ENCODE peak calls at places on chromosomes 6 and 20, in seven cellular contexts. B, J, P, Z, O, L and H are unnamed samples.

GRCh38 chr6:30770164-30770563 is 25.8 kb upstream of the IER3 start:
- DNase-seq in O (peak; percentile 57), Z (no peak), J (no peak), P (no peak), B (no peak), L (no peak), H (peak; percentile 90)

GRCh38 chr6:15441982-15442381 is 196.1 kb downstream of the JARID2 start:
- DNase-seq in O (no peak), J (no peak), L (no peak), Z (no peak), P (no peak), B (no peak), H (no peak)

GRCh38 chr6:169700296-169700695 is 1.5 kb downstream of the WDR27 start:
- DNase-seq in Z (no peak), P (no peak), J (no peak), B (no peak), O (peak; percentile 29), L (peak; percentile 71), H (peak; percentile 62)

GRCh38 chr6:48061630-48062029 is 49.4 kb downstream of the PTCHD4 start:
- DNase-seq in L (no peak), J (no peak), B (no peak), P (no peak), Z (peak; percentile 21), O (peak; percentile 12), H (peak; percentile 30)

GRCh38 chr20:60535211-60535610 is 577.0 kb downstream of the CDH26 start:
- DNase-seq in Z (no peak), O (no peak), P (no peak), L (peak; percentile 25), B (no peak), J (no peak), H (no peak)

GRCh38 chr6:90168693-90169131 is 127.9 kb downstream of the BACH2 start:
- DNase-seq in J (no peak), B (no peak), Z (peak; percentile 59), L (no peak), P (no peak), O (peak; percentile 79), H (peak; percentile 54)

GRCh38 chr6:75418233-75418632 is 75.4 kb downstream of the FILIP1 start:
- DNase-seq in Z (no peak), P (no peak), L (no peak), O (no peak), J (no peak), B (no peak), H (no peak)

GRCh38 chr6:15792842-15793241 is 130.0 kb upstream of the DTNBP1 start:
- DNase-seq in L (no peak), J (no peak), Z (no peak), P (no peak), B (no peak), O (no peak), H (no peak)

GRCh38 chr20:56995635-56996075 is 270.8 kb downstream of the BMP7 start:
- DNase-seq in Z (peak; percentile 86), L (peak; percentile 67), P (peak; percentile 79), O (no peak), J (peak; percentile 41), B (peak; percentile 88), H (no peak)

GRCh38 chr20:13017883-13018535 is 9.2 kb downstream of the SPTLC3 start:
- DNase-seq in L (no peak), B (no peak), O (no peak), J (no peak), P (no peak), Z (no peak), H (no peak)

GRCh38 chr20:49411221-49411925 is 71.1 kb downstream of the KCNB1 start:
- DNase-seq in Z (peak; percentile 29), O (no peak), P (no peak), L (no peak), J (no peak), B (no peak), H (no peak)

GRCh38 chr20:48787861-48788375 is 39.9 kb downstream of the PREX1 start:
- DNase-seq in J (no peak), Z (peak; percentile 72), L (peak; percentile 80), P (no peak), O (peak; percentile 47), B (no peak), H (peak; percentile 18)

GRCh38 chr6:130935978-130936377 is 108.8 kb downstream of the SMLR1 start:
- DNase-seq in Z (no peak), P (no peak), O (no peak), L (no peak), B (no peak), J (no peak), H (peak; percentile 28)

GRCh38 chr20:40787922-40788321 is 98.9 kb upstream of the MAFB start:
- DNase-seq in O (no peak), J (no peak), L (no peak), P (no peak), B (no peak), Z (no peak), H (no peak)

GRCh38 chr6:41577865-41578713 is 31.9 kb downstream of the FOXP4 start:
- DNase-seq in L (peak; percentile 93), O (peak; percentile 51), Z (no peak), P (peak; percentile 87), B (no peak), J (peak; percentile 89), H (peak; percentile 70)

GRCh38 chr6:111803384-111803783 is 69.9 kb downstream of the FYN start:
- DNase-seq in O (no peak), J (no peak), Z (no peak), L (no peak), P (no peak), B (no peak), H (no peak)

GRCh38 chr20:2920473-2920872 is 47.2 kb downstream of the PTPRA start:
- DNase-seq in P (no peak), J (no peak), O (no peak), L (peak; percentile 26), B (no peak), Z (no peak), H (no peak)

GRCh38 chr20:46831633-46832011 is 63.0 kb upstream of the EYA2 start:
- DNase-seq in J (no peak), L (no peak), Z (no peak), B (no peak), O (peak; percentile 12), P (no peak), H (no peak)

GRCh38 chr6:32954983-32955802 is 2.3 kb upstream of the HLA-DMA start:
- DNase-seq in Z (peak; percentile 41), B (peak; percentile 54), P (peak; percentile 86), J (no peak), O (peak; percentile 13), L (peak; percentile 88), H (peak; percentile 15)

GRCh38 chr6:166997348-166997747 is 1.8 kb upstream of the CEP43 start:
- DNase-seq in B (no peak), P (no peak), O (no peak), Z (no peak), J (peak; percentile 5), L (no peak), H (no peak)

GRCh38 chr6:127300411-127300810 is 33.7 kb downstream of the RNF146 start:
- DNase-seq in Z (peak; percentile 83), L (peak; percentile 92), O (peak; percentile 92), P (peak; percentile 47), J (no peak), B (no peak), H (peak; percentile 90)

GRCh38 chr6:46128476-46128875 is 1.3 kb upstream of the ENPP4 start:
- DNase-seq in J (no peak), L (no peak), O (no peak), Z (no peak), P (no peak), B (no peak), H (no peak)

GRCh38 chr6:93677297-93677965 is 258.1 kb upstream of the EPHA7 start:
- DNase-seq in J (no peak), L (peak; percentile 4), O (no peak), Z (no peak), P (no peak), B (no peak), H (peak; percentile 53)

GRCh38 chr6:21507811-21508210 is 85.7 kb upstream of the SOX4 start:
- DNase-seq in O (peak; percentile 7), J (no peak), Z (no peak), B (no peak), P (no peak), L (no peak), H (no peak)

GRCh38 chr20:34717230-34718095 is 13.3 kb downstream of the TP53INP2 start:
- DNase-seq in J (no peak), Z (no peak), L (no peak), P (no peak), O (no peak), B (no peak), H (no peak)
- H3K4ac ChIP-seq in J (no peak overlapping the region), Z (no peak overlapping the region), L (no peak overlapping the region), P (no peak overlapping the region), O (no peak overlapping the region), B (no peak overlapping the region), H (no peak overlapping the region)

DNA sequence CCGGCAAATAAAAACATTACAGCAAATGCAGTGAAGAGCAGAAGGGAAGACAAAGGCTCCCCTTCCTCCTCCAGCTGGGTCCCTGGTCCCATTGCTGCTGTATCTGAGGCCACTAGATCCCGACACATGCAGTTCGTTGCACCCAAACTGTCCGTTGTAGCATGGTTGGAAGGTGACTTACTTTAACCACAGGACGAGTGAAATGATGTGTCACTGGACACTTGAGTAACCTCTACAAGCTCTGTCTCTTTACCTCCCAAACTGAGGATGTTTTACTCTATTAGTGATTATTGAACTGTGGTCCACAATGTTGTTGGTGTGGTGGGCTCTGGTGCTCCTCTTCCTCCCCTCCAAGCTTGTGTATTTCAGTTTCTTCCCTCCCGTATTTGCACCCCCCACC is 46.2 kb upstream of the ARMH2 start:
- DNase-seq in P (no peak), O (no peak), J (no peak), L (no peak), Z (no peak), B (no peak), H (no peak)
- H2AK5ac ChIP-seq in P (no peak overlapping the region), O (no peak overlapping the region), J (no peak overlapping the region), L (no peak overlapping the region), Z (no peak overlapping the region), B (no peak overlapping the region), H (no peak overlapping the region)

GRCh38 chr6:159691133-159691962 is 1.7 kb downstream of the SOD2 start:
- DNase-seq in O (peak; percentile 92), P (no peak), J (no peak), B (no peak), Z (peak; percentile 91), L (peak; percentile 58), H (peak; percentile 97)
- H3K4me1 ChIP-seq in O (peaks cover 12% of the 10 kb centered on the region), P (peaks cover 5% of the 10 kb centered on the region), J (peaks cover 18% of the 10 kb centered on the region), B (peaks cover 15% of the 10 kb centered on the region), Z (no peaks in the 10 kb centered on the region), L (no peaks in the 10 kb centered on the region), H (peaks cover 14% of the 10 kb centered on the region)

GRCh38 chr6:163197839-163198238 is 216.7 kb upstream of the QKI start:
- DNase-seq in J (no peak), L (no peak), O (no peak), Z (no peak), B (no peak), P (no peak), H (no peak)
- H3K4ac ChIP-seq in J (no peak overlapping the region), L (no peak overlapping the region), O (no peak overlapping the region), Z (no peak overlapping the region), B (no peak overlapping the region), P (no peak overlapping the region), H (no peak overlapping the region)

GRCh38 chr6:24154121-24154520 is 28.1 kb downstream of the NRSN1 start:
- DNase-seq in Z (peak; percentile 49), J (no peak), O (no peak), L (no peak), B (no peak), P (no peak), H (no peak)
- H2AK5ac ChIP-seq in Z (no peak overlapping the region), J (no peak overlapping the region), O (no peak overlapping the region), L (no peak overlapping the region), B (no peak overlapping the region), P (no peak overlapping the region), H (no peak overlapping the region)

GRCh38 chr6:37511910-37512399 is 12.3 kb upstream of the CCDC167 start:
- DNase-seq in B (no peak), J (no peak), P (no peak), O (no peak), Z (no peak), L (no peak), H (no peak)
- H3K4me1 ChIP-seq in B (peaks cover 54% of the 10 kb centered on the region), J (peaks cover 49% of the 10 kb centered on the region), P (peaks cover 14% of the 10 kb centered on the region), O (peaks cover 3% of the 10 kb centered on the region), Z (peaks cover 18% of the 10 kb centered on the region), L (peaks cover 10% of the 10 kb centered on the region), H (peaks cover 21% of the 10 kb centered on the region)